ENCODE peak calls at places on chromosomes 6 and 20, in five cellular contexts. One of them, this sample, is unnamed.
A peak's percentile ranks its signal among the peaks of the same experiment; 100 is the strongest.

GRCh38 chr6:96235927-96236326 is 220.2 kb downstream of the FUT9 start:
- DNase-seq in K562: no peak
- DNase-seq in HepG2: no peak
- DNase-seq in GM12878: no peak
- DNase-seq in WTC11: no peak
- DNase-seq in this sample: no peak

GRCh38 chr20:1633535-1633934 is 13.7 kb upstream of the SIRPB1 start:
- DNase-seq in K562: peak; percentile 6
- DNase-seq in WTC11: no peak
- DNase-seq in GM12878: no peak
- DNase-seq in HepG2: peak; percentile 66
- DNase-seq in this sample: peak; percentile 19

GRCh38 chr20:43583982-43584432 is 6.7 kb upstream of the IFT52 start:
- DNase-seq in HepG2: peak; percentile 95
- DNase-seq in GM12878: no peak
- DNase-seq in K562: peak; percentile 59
- DNase-seq in WTC11: no peak
- DNase-seq in this sample: no peak

GRCh38 chr20:52619101-52619500 is 353.1 kb upstream of the TSHZ2 start:
- DNase-seq in GM12878: no peak
- DNase-seq in HepG2: no peak
- DNase-seq in K562: no peak
- DNase-seq in WTC11: no peak
- DNase-seq in this sample: no peak

GRCh38 chr6:80932364-80932763 is 820.1 kb downstream of the TENT5A start:
- DNase-seq in WTC11: no peak
- DNase-seq in K562: no peak
- DNase-seq in HepG2: no peak
- DNase-seq in GM12878: no peak
- DNase-seq in this sample: no peak

GRCh38 chr6:149508485-149508884 is 23.7 kb upstream of the ZC3H12D start:
- DNase-seq in GM12878: no peak
- DNase-seq in WTC11: no peak
- DNase-seq in HepG2: no peak
- DNase-seq in K562: no peak
- DNase-seq in this sample: no peak

GRCh38 chr6:103672169-103672568 is 1187.5 kb downstream of the HACE1 start:
- DNase-seq in GM12878: no peak
- DNase-seq in K562: no peak
- DNase-seq in HepG2: no peak
- DNase-seq in WTC11: no peak
- DNase-seq in this sample: no peak

GRCh38 chr6:108348655-108349349 is 53.9 kb downstream of the AFG1L start:
- DNase-seq in K562: no peak
- DNase-seq in HepG2: no peak
- DNase-seq in GM12878: peak; percentile 77
- DNase-seq in WTC11: no peak
- DNase-seq in this sample: no peak

GRCh38 chr6:122482750-122483080 is 11.1 kb upstream of the SERINC1 start:
- DNase-seq in GM12878: no peak
- DNase-seq in K562: no peak
- DNase-seq in HepG2: no peak
- DNase-seq in WTC11: no peak
- DNase-seq in this sample: no peak

GRCh38 chr20:11266571-11266970 is 592.8 kb upstream of the JAG1 start:
- DNase-seq in WTC11: no peak
- DNase-seq in K562: no peak
- DNase-seq in HepG2: no peak
- DNase-seq in GM12878: no peak
- DNase-seq in this sample: peak; percentile 34

GRCh38 chr6:32459781-32460424 is 20.2 kb downstream of the HLA-DRA start:
- DNase-seq in WTC11: no peak
- DNase-seq in HepG2: no peak
- DNase-seq in K562: no peak
- DNase-seq in GM12878: no peak
- DNase-seq in this sample: no peak

GRCh38 chr6:50821431-50822077 is 2.9 kb downstream of the TFAP2B start:
- DNase-seq in K562: no peak
- DNase-seq in GM12878: no peak
- DNase-seq in WTC11: no peak
- DNase-seq in HepG2: no peak
- DNase-seq in this sample: no peak

GRCh38 chr6:155274533-155274932 is 10.7 kb downstream of the CLDN20 start:
- DNase-seq in K562: no peak
- DNase-seq in WTC11: no peak
- DNase-seq in HepG2: no peak
- DNase-seq in GM12878: no peak
- DNase-seq in this sample: no peak

GRCh38 chr6:5031150-5031549 is 27.3 kb upstream of the RPP40 start:
- DNase-seq in GM12878: no peak
- DNase-seq in HepG2: no peak
- DNase-seq in WTC11: no peak
- DNase-seq in K562: no peak
- DNase-seq in this sample: no peak

GRCh38 chr6:145561095-145561820 is 174.1 kb downstream of the EPM2A start:
- DNase-seq in WTC11: no peak
- DNase-seq in K562: no peak
- DNase-seq in GM12878: no peak
- DNase-seq in HepG2: no peak
- DNase-seq in this sample: no peak

GRCh38 chr6:111417181-111417585 is 65.8 kb downstream of the REV3L start:
- DNase-seq in WTC11: no peak
- DNase-seq in HepG2: no peak
- DNase-seq in K562: no peak
- DNase-seq in GM12878: no peak
- DNase-seq in this sample: no peak

GRCh38 chr20:43508604-43509040 is 1.1 kb downstream of the L3MBTL1 start:
- DNase-seq in K562: peak; percentile 51
- DNase-seq in GM12878: no peak
- DNase-seq in HepG2: no peak
- DNase-seq in WTC11: peak; percentile 69
- DNase-seq in this sample: peak; percentile 34

GRCh38 chr6:150118642-150119041 is 24.2 kb upstream of the PPP1R14C start:
- DNase-seq in HepG2: peak; percentile 32
- DNase-seq in WTC11: no peak
- DNase-seq in K562: no peak
- DNase-seq in GM12878: no peak
- DNase-seq in this sample: no peak

GRCh38 chr6:100001915-100002388 is 7.9 kb upstream of the MCHR2 start:
- DNase-seq in HepG2: peak; percentile 24
- DNase-seq in K562: peak; percentile 52
- DNase-seq in WTC11: peak; percentile 48
- DNase-seq in GM12878: no peak
- DNase-seq in this sample: peak; percentile 10

DNA sequence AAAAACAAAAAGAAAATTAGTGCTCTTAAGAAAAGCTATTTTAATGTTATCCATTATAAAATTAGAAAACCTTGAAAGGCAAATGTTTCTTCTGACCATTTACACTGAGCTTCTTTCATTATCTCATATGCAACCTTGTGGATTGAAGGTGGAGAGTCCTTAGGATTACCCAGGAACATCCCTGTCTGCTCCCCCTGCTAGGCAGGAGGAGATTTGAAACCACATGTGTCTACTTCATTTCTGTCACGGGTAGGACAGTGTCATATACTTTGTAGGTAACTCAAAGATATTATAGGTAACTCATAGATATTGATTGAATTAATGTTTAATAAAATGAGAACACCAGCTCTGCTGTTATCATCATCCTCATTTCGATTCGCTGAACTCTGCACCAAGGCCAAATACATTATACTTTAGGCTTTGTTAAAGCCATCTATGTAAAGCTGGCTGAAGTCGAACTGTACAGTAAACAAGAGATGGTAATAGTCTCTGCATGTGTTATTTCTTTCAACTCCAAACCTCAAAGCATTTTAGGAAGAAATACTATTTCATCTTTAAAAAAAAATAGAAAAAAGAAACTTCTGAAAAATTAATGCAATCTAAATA is 49.5 kb downstream of the HDAC2 start:
- DNase-seq in K562: no peak
- DNase-seq in HepG2: no peak
- DNase-seq in GM12878: no peak
- DNase-seq in WTC11: no peak
- DNase-seq in this sample: no peak
- TF ChIP-seq USF2 in K562: no peak
- TF ChIP-seq USF2 in HepG2: no peak
- TF ChIP-seq USF2 in GM12878: no peak
- TF ChIP-seq USF2 in WTC11: no peak
- TF ChIP-seq USF2 in this sample: no peak

DNA sequence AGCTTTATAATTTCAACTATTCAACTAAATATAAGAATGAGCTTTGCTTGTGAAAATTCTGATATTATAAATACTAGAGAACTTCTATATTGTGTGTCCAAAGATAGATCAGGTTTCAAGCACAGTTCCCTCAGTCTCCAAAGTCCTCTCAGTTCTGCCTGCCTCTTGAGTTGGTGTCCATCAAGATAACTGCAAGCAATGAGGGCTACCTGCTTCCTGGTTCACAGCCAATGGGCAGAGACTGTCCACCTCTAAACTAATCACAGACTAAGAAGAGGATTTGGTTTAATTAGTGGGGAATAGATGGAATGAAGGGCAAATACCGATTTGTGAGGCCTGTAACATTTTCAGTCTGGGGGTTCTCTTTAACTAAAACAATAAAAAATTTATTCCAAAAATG is 41.3 kb upstream of the LOC128125822 start:
- DNase-seq in WTC11: no peak
- DNase-seq in GM12878: no peak
- DNase-seq in HepG2: no peak
- DNase-seq in K562: no peak
- DNase-seq in this sample: no peak
- TF ChIP-seq ESRRA in WTC11: no peak
- TF ChIP-seq ESRRA in GM12878: no peak
- TF ChIP-seq ESRRA in HepG2: no peak
- TF ChIP-seq ESRRA in K562: no peak
- TF ChIP-seq ESRRA in this sample: no peak

GRCh38 chr20:36162272-36162966 is 7.9 kb downstream of the EPB41L1 start:
- DNase-seq in HepG2: no peak
- DNase-seq in WTC11: no peak
- DNase-seq in K562: peak; percentile 49
- DNase-seq in GM12878: no peak
- DNase-seq in this sample: no peak
- TF ChIP-seq USF2 in HepG2: no peak
- TF ChIP-seq USF2 in WTC11: no peak
- TF ChIP-seq USF2 in K562: peak; percentile 81
- TF ChIP-seq USF2 in GM12878: no peak
- TF ChIP-seq USF2 in this sample: no peak

DNA sequence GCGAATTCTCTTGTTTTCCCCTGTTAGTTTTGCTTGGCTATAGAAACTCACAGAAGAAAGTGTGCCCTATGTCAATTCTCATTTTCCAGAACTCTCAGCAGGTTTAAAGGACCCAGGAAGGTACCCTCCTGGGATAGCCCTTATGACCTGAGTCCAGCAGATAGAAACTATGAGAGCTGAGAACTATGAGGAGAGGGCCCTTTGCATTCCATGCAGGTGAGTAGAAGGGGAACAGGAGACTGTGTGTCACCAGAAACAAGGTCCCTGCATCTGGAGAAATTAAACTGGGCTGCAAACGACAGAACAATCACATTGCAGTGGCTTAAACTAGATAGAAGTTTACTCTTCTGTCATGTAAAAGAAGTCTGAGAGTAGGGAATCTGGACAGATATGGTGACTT is 35.7 kb upstream of the SCUBE3 start:
- DNase-seq in WTC11: no peak
- DNase-seq in HepG2: no peak
- DNase-seq in GM12878: no peak
- DNase-seq in K562: no peak
- DNase-seq in this sample: no peak
- TF ChIP-seq ESRRA in WTC11: no peak
- TF ChIP-seq ESRRA in HepG2: no peak
- TF ChIP-seq ESRRA in GM12878: no peak
- TF ChIP-seq ESRRA in K562: no peak
- TF ChIP-seq ESRRA in this sample: no peak

GRCh38 chr6:138473144-138473543 is 26.1 kb downstream of the NHSL1 start:
- DNase-seq in K562: no peak
- DNase-seq in HepG2: no peak
- DNase-seq in WTC11: no peak
- DNase-seq in GM12878: no peak
- DNase-seq in this sample: no peak

GRCh38 chr6:138467901-138468300 is 31.4 kb downstream of the NHSL1 start:
- DNase-seq in GM12878: no peak
- DNase-seq in K562: no peak
- DNase-seq in WTC11: no peak
- DNase-seq in HepG2: no peak
- DNase-seq in this sample: no peak

GRCh38 chr6:138464085-138464484 is 35.2 kb downstream of the NHSL1 start:
- DNase-seq in K562: no peak
- DNase-seq in HepG2: no peak
- DNase-seq in WTC11: no peak
- DNase-seq in GM12878: no peak
- DNase-seq in this sample: no peak

GRCh38 chr6:138465007-138465645 is 34.2 kb downstream of the NHSL1 start:
- DNase-seq in GM12878: no peak
- DNase-seq in WTC11: no peak
- DNase-seq in K562: no peak
- DNase-seq in HepG2: peak; percentile 61
- DNase-seq in this sample: peak; percentile 68

DNA sequence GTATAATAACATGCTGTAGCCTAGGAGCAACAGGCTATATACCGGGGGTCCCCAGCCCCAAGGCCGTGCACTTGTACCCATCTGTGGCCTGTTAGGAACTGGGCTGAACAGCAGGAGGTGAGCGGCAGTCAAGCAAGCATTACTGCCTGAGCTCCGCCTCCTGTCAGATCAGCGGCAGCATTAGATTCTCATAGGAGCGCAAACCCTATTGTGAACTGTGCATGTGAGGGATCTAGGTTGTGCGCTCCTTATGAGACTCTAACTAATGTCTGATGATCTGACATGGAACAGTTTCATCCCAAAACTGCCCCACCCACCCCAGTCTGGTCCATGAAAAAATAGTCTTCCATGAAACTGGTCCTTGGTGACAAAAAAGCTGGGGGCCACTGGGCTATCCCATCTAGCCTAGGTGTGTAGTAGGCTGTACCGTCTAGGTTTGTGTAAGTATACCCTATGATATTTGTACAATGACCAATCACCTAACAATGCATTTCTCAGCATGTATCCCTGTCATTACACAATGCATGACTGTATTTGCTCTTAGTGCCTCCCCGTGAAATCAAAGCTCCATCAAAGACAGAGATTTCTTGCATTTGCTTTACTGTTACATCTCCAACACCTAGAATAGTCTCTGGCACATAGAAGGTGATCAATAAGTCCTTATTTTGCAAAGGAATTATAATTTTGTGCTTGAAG is 30.8 kb downstream of the NHSL1 start:
- DNase-seq in WTC11: no peak
- DNase-seq in HepG2: peak; percentile 89
- DNase-seq in GM12878: no peak
- DNase-seq in K562: no peak
- DNase-seq in this sample: peak; percentile 86
- TF ChIP-seq USF2 in WTC11: no peak
- TF ChIP-seq USF2 in HepG2: no peak
- TF ChIP-seq USF2 in GM12878: no peak
- TF ChIP-seq USF2 in K562: no peak
- TF ChIP-seq USF2 in this sample: no peak

DNA sequence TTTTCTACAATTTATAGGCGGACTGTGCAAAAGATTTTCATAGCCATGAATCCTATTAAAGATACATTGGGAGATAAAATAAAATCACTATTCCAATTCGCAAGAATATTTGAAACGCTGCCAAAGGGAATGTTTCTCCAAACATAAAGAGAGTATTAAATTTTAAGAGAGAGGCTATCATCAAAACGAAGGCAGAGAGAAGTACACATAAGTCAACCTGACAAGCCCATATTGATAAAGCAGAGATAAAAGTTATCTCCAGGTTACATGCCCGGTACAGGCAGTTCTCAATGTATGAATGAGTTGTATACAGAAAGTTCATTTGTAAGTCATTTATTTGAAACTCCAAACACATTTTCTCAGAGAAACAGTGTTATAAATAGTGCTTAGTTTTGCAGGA is 193.1 kb downstream of the ATXN1 start:
- DNase-seq in HepG2: no peak
- DNase-seq in K562: no peak
- DNase-seq in WTC11: no peak
- DNase-seq in GM12878: no peak
- DNase-seq in this sample: no peak
- TF ChIP-seq ESRRA in HepG2: no peak
- TF ChIP-seq ESRRA in K562: no peak
- TF ChIP-seq ESRRA in WTC11: no peak
- TF ChIP-seq ESRRA in GM12878: no peak
- TF ChIP-seq ESRRA in this sample: no peak